ENCODE peak calls at places on chromosomes 4 and X, in six cellular contexts. R, T, N, X, J and M are unnamed samples.

GRCh38 chr4:17347445-17347844 is 164.4 kb downstream of the QDPR start:
- DNase-seq in R (peak; percentile 81), T (no peak), N (peak; percentile 14), X (no peak), J (no peak), M (peak; percentile 22)

GRCh38 chr4:79917246-79917645 is 155.8 kb downstream of the ANTXR2 start:
- DNase-seq in R (peak; percentile 85), T (peak; percentile 49), N (no peak), X (no peak), J (no peak), M (peak; percentile 51)

GRCh38 chrX:47595701-47596655 is 13.7 kb downstream of the TIMP1 start:
- DNase-seq in R (no peak), T (no peak), N (no peak), X (no peak), J (no peak), M (no peak)

GRCh38 chr4:155964016-155964891 is 10.6 kb upstream of the CTSO start:
- DNase-seq in R (no peak), T (no peak), N (no peak), X (no peak), J (no peak), M (no peak)

GRCh38 chr4:107838763-107839162 is 14.0 kb downstream of the SGMS2 start:
- DNase-seq in R (no peak), T (no peak), N (no peak), X (no peak), J (no peak), M (no peak)

GRCh38 chrX:129035180-129035579 is 488.1 kb downstream of the SMARCA1 start:
- DNase-seq in R (no peak), T (no peak), N (no peak), X (no peak), J (no peak), M (no peak)

GRCh38 chrX:43753637-43754036 is 97.5 kb downstream of the MAOA start:
- DNase-seq in R (no peak), T (no peak), N (no peak), X (no peak), J (no peak), M (no peak)

GRCh38 chrX:75746891-75747639 is 38.0 kb downstream of the MAGEE2 start:
- DNase-seq in R (peak; percentile 52), T (peak; percentile 34), N (peak; percentile 22), X (peak; percentile 9), J (peak; percentile 3), M (peak; percentile 45)

GRCh38 chrX:78997870-78998558 is 52.8 kb downstream of the P2RY10 start:
- DNase-seq in R (peak; percentile 0), T (peak; percentile 16), N (no peak), X (no peak), J (no peak), M (peak; percentile 9)

GRCh38 chrX:117752745-117753144 is 363.9 kb downstream of the KLHL13 start:
- DNase-seq in R (no peak), T (no peak), N (no peak), X (no peak), J (no peak), M (no peak)

GRCh38 chrX:35726176-35726575 is 72.0 kb upstream of the MAGEB16 start:
- DNase-seq in R (peak; percentile 2), T (no peak), N (no peak), X (no peak), J (peak; percentile 6), M (no peak)

GRCh38 chr4:173014113-173014558 is 154.5 kb upstream of the GALNT7 start:
- DNase-seq in R (peak; percentile 84), T (no peak), N (peak; percentile 22), X (no peak), J (no peak), M (no peak)

GRCh38 chr4:56372774-56373173 is 14.5 kb downstream of the AASDH start:
- DNase-seq in R (no peak), T (no peak), N (no peak), X (no peak), J (no peak), M (no peak)

GRCh38 chr4:1851575-1852415 is 4.2 kb downstream of the LETM1 start:
- DNase-seq in R (no peak), T (no peak), N (no peak), X (no peak), J (no peak), M (no peak)

GRCh38 chr4:181897935-181898334 is 345.3 kb upstream of the TENM3 start:
- DNase-seq in R (no peak), T (no peak), N (no peak), X (no peak), J (no peak), M (no peak)

GRCh38 chrX:145178268-145178667 is 69.0 kb upstream of the SPANXN1 start:
- DNase-seq in R (no peak), T (no peak), N (no peak), X (no peak), J (no peak), M (no peak)

GRCh38 chr4:99383833-99384392 is 31.4 kb upstream of the ADH1C start:
- DNase-seq in R (no peak), T (no peak), N (no peak), X (no peak), J (no peak), M (no peak)

GRCh38 chrX:93419642-93420041 is 253.7 kb downstream of the NAP1L3 start:
- DNase-seq in R (no peak), T (no peak), N (no peak), X (no peak), J (no peak), M (no peak)

GRCh38 chr4:107951551-107951950 is 20.2 kb downstream of the CYP2U1 start:
- DNase-seq in R (no peak), T (no peak), N (no peak), X (no peak), J (no peak), M (no peak)

GRCh38 chrX:97743014-97743413 is 859.3 kb downstream of the RPA4 start:
- DNase-seq in R (peak; percentile 10), T (peak; percentile 2), N (no peak), X (no peak), J (no peak), M (peak; percentile 18)

GRCh38 chr4:187380181-187380581 is 615.4 kb upstream of the ZFP42 start:
- DNase-seq in R (peak; percentile 77), T (no peak), N (no peak), X (no peak), J (no peak), M (no peak)

GRCh38 chr4:39151120-39151713 is 31.1 kb upstream of the WDR19 start:
- DNase-seq in R (no peak), T (no peak), N (no peak), X (no peak), J (no peak), M (no peak)

GRCh38 chrX:136879001-136879667 is 1.4 kb downstream of the RBMX start:
- DNase-seq in R (no peak), T (no peak), N (no peak), X (no peak), J (no peak), M (no peak)

GRCh38 chr4:153799708-153800074 is 10.8 kb upstream of the SFRP2 start:
- DNase-seq in R (no peak), T (no peak), N (no peak), X (no peak), J (no peak), M (no peak)

GRCh38 chr4:76840972-76841473 is 56.9 kb downstream of the SOWAHB start:
- DNase-seq in R (no peak), T (no peak), N (no peak), X (no peak), J (no peak), M (no peak)

GRCh38 chr4:108559911-108560310 is 60.5 kb upstream of the RPL34 start:
- DNase-seq in R (no peak), T (no peak), N (no peak), X (no peak), J (no peak), M (no peak)

GRCh38 chrX:135572436-135572835 is 52.0 kb downstream of the INTS6L start:
- DNase-seq in R (no peak), T (no peak), N (no peak), X (no peak), J (no peak), M (no peak)

GRCh38 chr4:187183826-187184225 is 460.2 kb upstream of the FAT1 start:
- DNase-seq in R (no peak), T (no peak), N (no peak), X (no peak), J (no peak), M (no peak)

GRCh38 chr4:21948347-21949072 is at the start of gene KCNIP4:
- DNase-seq in R (peak; percentile 69), T (peak; percentile 36), N (peak; percentile 39), X (peak; percentile 32), J (peak; percentile 22), M (no peak)

GRCh38 chrX:15437724-15438123 is 53.5 kb upstream of the VEGFD start:
- DNase-seq in R (no peak), T (no peak), N (no peak), X (no peak), J (no peak), M (no peak)

GRCh38 chr4:117137143-117137542 is 51.8 kb upstream of the TRAM1L1 start:
- DNase-seq in R (no peak), T (no peak), N (no peak), X (no peak), J (no peak), M (no peak)

GRCh38 chr4:164874791-164875190 is 2.2 kb upstream of the APELA start:
- DNase-seq in R (no peak), T (no peak), N (no peak), X (no peak), J (no peak), M (no peak)

GRCh38 chr4:83285022-83285387 is 407 bp upstream of the COQ2 start:
- DNase-seq in R (peak; percentile 47), T (no peak), N (no peak), X (no peak), J (peak; percentile 2), M (no peak)

GRCh38 chr4:72022553-72022952 is 9.2 kb upstream of the NPFFR2 start:
- DNase-seq in R (no peak), T (no peak), N (no peak), X (no peak), J (no peak), M (no peak)

GRCh38 chr4:8322794-8323704 is 53.5 kb downstream of the HTRA3 start:
- DNase-seq in R (no peak), T (no peak), N (no peak), X (no peak), J (no peak), M (no peak)

GRCh38 chr4:185221491-185221890 is 12.1 kb downstream of the SNX25 start:
- DNase-seq in R (no peak), T (no peak), N (no peak), X (no peak), J (no peak), M (no peak)

GRCh38 chrX:2521092-2521926 is 20.5 kb upstream of the DHRSX start:
- DNase-seq in R (no peak), T (no peak), N (no peak), X (no peak), J (no peak), M (no peak)

GRCh38 chrX:32597777-32598176 is 613.6 kb downstream of the DMD start:
- DNase-seq in R (no peak), T (no peak), N (no peak), X (no peak), J (no peak), M (no peak)

GRCh38 chrX:136954930-136955329 is 74.4 kb upstream of the RBMX start:
- DNase-seq in R (peak; percentile 21), T (no peak), N (no peak), X (no peak), J (peak; percentile 2), M (no peak)

GRCh38 chr4:79050521-79050880 is 111.3 kb upstream of the PAQR3 start:
- DNase-seq in R (no peak), T (no peak), N (no peak), X (no peak), J (peak; percentile 71), M (no peak)